ENCODE peak calls at places on chromosomes 6 and 20, in seven cellular contexts. One of them, this sample, is unnamed.

GRCh38 chr20:43563429-43563828 is 4.6 kb downstream of the SGK2 start:
- DNase-seq in Daoy: no peak
- DNase-seq in pons: peak
- DNase-seq in iris pigment epithelial cell: peak
- DNase-seq in GM03348: no peak
- DNase-seq in COLO829: no peak
- DNase-seq in NCI-H446 treated with DMSO at 0.1 percent for 48 hours: no peak
- DNase-seq in this sample: no peak

GRCh38 chr20:50916257-50916656 is 15.0 kb downstream of the ADNP start:
- DNase-seq in Daoy: peak
- DNase-seq in pons: no peak
- DNase-seq in iris pigment epithelial cell: peak
- DNase-seq in GM03348: no peak
- DNase-seq in COLO829: peak
- DNase-seq in NCI-H446 treated with DMSO at 0.1 percent for 48 hours: no peak
- DNase-seq in this sample: no peak

GRCh38 chr6:112231609-112232060 is 22.7 kb downstream of the LAMA4 start:
- DNase-seq in Daoy: peak
- DNase-seq in pons: no peak
- DNase-seq in iris pigment epithelial cell: peak
- DNase-seq in GM03348: no peak
- DNase-seq in COLO829: no peak
- DNase-seq in NCI-H446 treated with DMSO at 0.1 percent for 48 hours: no peak
- DNase-seq in this sample: no peak

GRCh38 chr20:34179636-34180360 is 61.4 kb upstream of the ASIP start:
- DNase-seq in Daoy: no peak
- DNase-seq in pons: no peak
- DNase-seq in iris pigment epithelial cell: no peak
- DNase-seq in GM03348: peak
- DNase-seq in COLO829: no peak
- DNase-seq in NCI-H446 treated with DMSO at 0.1 percent for 48 hours: no peak
- DNase-seq in this sample: no peak

GRCh38 chr6:76697585-76697984 is 625.1 kb upstream of the IMPG1 start:
- DNase-seq in Daoy: no peak
- DNase-seq in pons: no peak
- DNase-seq in iris pigment epithelial cell: peak
- DNase-seq in GM03348: no peak
- DNase-seq in COLO829: no peak
- DNase-seq in NCI-H446 treated with DMSO at 0.1 percent for 48 hours: no peak
- DNase-seq in this sample: no peak

GRCh38 chr6:169991913-169992312 is 240.5 kb downstream of the ERMARD start:
- DNase-seq in Daoy: no peak
- DNase-seq in pons: no peak
- DNase-seq in iris pigment epithelial cell: no peak
- DNase-seq in GM03348: no peak
- DNase-seq in COLO829: no peak
- DNase-seq in NCI-H446 treated with DMSO at 0.1 percent for 48 hours: no peak
- DNase-seq in this sample: no peak

GRCh38 chr20:45991616-45992015 is 17.1 kb upstream of the MMP9 start:
- DNase-seq in Daoy: no peak
- DNase-seq in pons: no peak
- DNase-seq in iris pigment epithelial cell: no peak
- DNase-seq in GM03348: no peak
- DNase-seq in COLO829: no peak
- DNase-seq in NCI-H446 treated with DMSO at 0.1 percent for 48 hours: no peak
- DNase-seq in this sample: no peak

GRCh38 chr6:125020385-125020784 is 58.1 kb downstream of the RNF217 start:
- DNase-seq in Daoy: no peak
- DNase-seq in pons: peak
- DNase-seq in iris pigment epithelial cell: no peak
- DNase-seq in GM03348: peak
- DNase-seq in COLO829: no peak
- DNase-seq in NCI-H446 treated with DMSO at 0.1 percent for 48 hours: peak
- DNase-seq in this sample: no peak

GRCh38 chr20:4074877-4075455 is 59.6 kb upstream of the RNF24 start:
- DNase-seq in Daoy: no peak
- DNase-seq in pons: no peak
- DNase-seq in iris pigment epithelial cell: no peak
- DNase-seq in GM03348: no peak
- DNase-seq in COLO829: no peak
- DNase-seq in NCI-H446 treated with DMSO at 0.1 percent for 48 hours: no peak
- DNase-seq in this sample: no peak

GRCh38 chr6:28589234-28589951 is 63.7 kb downstream of the GPX5 start:
- DNase-seq in Daoy: peak
- DNase-seq in pons: peak
- DNase-seq in iris pigment epithelial cell: peak
- DNase-seq in GM03348: peak
- DNase-seq in COLO829: peak
- DNase-seq in NCI-H446 treated with DMSO at 0.1 percent for 48 hours: peak
- DNase-seq in this sample: peak

GRCh38 chr6:4805553-4806307 is 29.5 kb downstream of the CDYL start:
- DNase-seq in Daoy: peak
- DNase-seq in pons: peak
- DNase-seq in iris pigment epithelial cell: peak
- DNase-seq in GM03348: peak
- DNase-seq in COLO829: peak
- DNase-seq in NCI-H446 treated with DMSO at 0.1 percent for 48 hours: no peak
- DNase-seq in this sample: no peak

GRCh38 chr20:46757754-46758678 is 48.6 kb downstream of the SLC2A10 start:
- DNase-seq in Daoy: peak
- DNase-seq in pons: peak
- DNase-seq in iris pigment epithelial cell: peak
- DNase-seq in GM03348: peak
- DNase-seq in COLO829: peak
- DNase-seq in NCI-H446 treated with DMSO at 0.1 percent for 48 hours: peak
- DNase-seq in this sample: peak

GRCh38 chr20:49601153-49601924 is 33.4 kb upstream of the PTGIS start:
- DNase-seq in Daoy: no peak
- DNase-seq in pons: no peak
- DNase-seq in iris pigment epithelial cell: no peak
- DNase-seq in GM03348: no peak
- DNase-seq in COLO829: no peak
- DNase-seq in NCI-H446 treated with DMSO at 0.1 percent for 48 hours: no peak
- DNase-seq in this sample: no peak

GRCh38 chr6:41780623-41781301 is at the start of gene PRICKLE4:
- DNase-seq in Daoy: peak
- DNase-seq in pons: peak
- DNase-seq in iris pigment epithelial cell: peak
- DNase-seq in GM03348: peak
- DNase-seq in COLO829: no peak
- DNase-seq in NCI-H446 treated with DMSO at 0.1 percent for 48 hours: no peak
- DNase-seq in this sample: no peak

GRCh38 chr6:90233994-90234393 is 62.6 kb downstream of the BACH2 start:
- DNase-seq in Daoy: no peak
- DNase-seq in pons: no peak
- DNase-seq in iris pigment epithelial cell: no peak
- DNase-seq in GM03348: no peak
- DNase-seq in COLO829: no peak
- DNase-seq in NCI-H446 treated with DMSO at 0.1 percent for 48 hours: no peak
- DNase-seq in this sample: no peak